ENCODE peak calls at places on chromosomes 1 and 21, in seven cellular contexts. One of them, this sample, is unnamed.

GRCh38 chr1:8004113-8004802 is 21.9 kb downstream of the ERRFI1 start:
- DNase-seq in mucosa of descending colon: no peak
- DNase-seq in sigmoid colon: no peak
- DNase-seq in heart left ventricle: peak; percentile 30
- DNase-seq in Caco-2: no peak
- DNase-seq in fibroblast of lung: peak; percentile 59
- DNase-seq in body of pancreas: peak; percentile 48
- DNase-seq in this sample: no peak

GRCh38 chr1:15429701-15430149 is 8.5 kb upstream of the CTRC start:
- DNase-seq in sigmoid colon: no peak
- DNase-seq in Caco-2: no peak
- DNase-seq in fibroblast of lung: peak; percentile 67
- DNase-seq in body of pancreas: peak; percentile 72
- DNase-seq in mucosa of descending colon: no peak
- DNase-seq in heart left ventricle: no peak
- DNase-seq in this sample: no peak

GRCh38 chr1:85058781-85059180 is 10.5 kb upstream of the MCOLN3 start:
- DNase-seq in Caco-2: no peak
- DNase-seq in fibroblast of lung: no peak
- DNase-seq in sigmoid colon: no peak
- DNase-seq in heart left ventricle: no peak
- DNase-seq in body of pancreas: no peak
- DNase-seq in mucosa of descending colon: no peak
- DNase-seq in this sample: no peak

GRCh38 chr1:201285846-201286245 is 2.5 kb downstream of the PKP1 start:
- DNase-seq in sigmoid colon: peak; percentile 12
- DNase-seq in mucosa of descending colon: no peak
- DNase-seq in fibroblast of lung: no peak
- DNase-seq in body of pancreas: no peak
- DNase-seq in heart left ventricle: no peak
- DNase-seq in Caco-2: no peak
- DNase-seq in this sample: no peak

GRCh38 chr21:46560568-46561447 is 44.1 kb downstream of the S100B start:
- DNase-seq in fibroblast of lung: no peak
- DNase-seq in body of pancreas: no peak
- DNase-seq in Caco-2: no peak
- DNase-seq in heart left ventricle: peak; percentile 25
- DNase-seq in sigmoid colon: no peak
- DNase-seq in mucosa of descending colon: no peak
- DNase-seq in this sample: no peak

GRCh38 chr1:181817091-181817490 is 244.4 kb downstream of the ZNF648 start:
- DNase-seq in body of pancreas: no peak
- DNase-seq in sigmoid colon: no peak
- DNase-seq in Caco-2: no peak
- DNase-seq in fibroblast of lung: no peak
- DNase-seq in heart left ventricle: no peak
- DNase-seq in mucosa of descending colon: no peak
- DNase-seq in this sample: no peak

GRCh38 chr1:192805832-192806323 is 3.0 kb upstream of the RGS2 start:
- DNase-seq in sigmoid colon: no peak
- DNase-seq in fibroblast of lung: peak; percentile 91
- DNase-seq in body of pancreas: no peak
- DNase-seq in mucosa of descending colon: peak; percentile 55
- DNase-seq in Caco-2: peak; percentile 76
- DNase-seq in heart left ventricle: no peak
- DNase-seq in this sample: no peak

GRCh38 chr1:117061986-117062415 is 1.9 kb downstream of the TTF2 start:
- DNase-seq in body of pancreas: no peak
- DNase-seq in sigmoid colon: no peak
- DNase-seq in Caco-2: no peak
- DNase-seq in mucosa of descending colon: no peak
- DNase-seq in fibroblast of lung: peak; percentile 89
- DNase-seq in heart left ventricle: no peak
- DNase-seq in this sample: no peak

GRCh38 chr1:173205146-173206051 is 1.7 kb downstream of the TNFSF4 start:
- DNase-seq in Caco-2: no peak
- DNase-seq in heart left ventricle: no peak
- DNase-seq in body of pancreas: peak; percentile 25
- DNase-seq in fibroblast of lung: peak; percentile 89
- DNase-seq in mucosa of descending colon: no peak
- DNase-seq in sigmoid colon: peak; percentile 79
- DNase-seq in this sample: no peak

GRCh38 chr1:223708001-223708359 is 4.4 kb upstream of the CAPN2 start:
- DNase-seq in fibroblast of lung: no peak
- DNase-seq in sigmoid colon: no peak
- DNase-seq in heart left ventricle: no peak
- DNase-seq in body of pancreas: peak; percentile 27
- DNase-seq in Caco-2: no peak
- DNase-seq in mucosa of descending colon: peak; percentile 32
- DNase-seq in this sample: no peak
- TF ChIP-seq CTCF in fibroblast of lung: peak; percentile 20
- TF ChIP-seq CTCF in sigmoid colon: peak; percentile 18
- TF ChIP-seq CTCF in heart left ventricle: no peak
- TF ChIP-seq CTCF in body of pancreas: no peak
- TF ChIP-seq CTCF in Caco-2: no peak
- TF ChIP-seq CTCF in mucosa of descending colon: no peak
- TF ChIP-seq CTCF in this sample: peak; percentile 1

GRCh38 chr1:37244083-37244480 is 209.8 kb upstream of the GRIK3 start:
- DNase-seq in mucosa of descending colon: no peak
- DNase-seq in body of pancreas: no peak
- DNase-seq in fibroblast of lung: no peak
- DNase-seq in heart left ventricle: no peak
- DNase-seq in sigmoid colon: no peak
- DNase-seq in Caco-2: no peak
- DNase-seq in this sample: no peak
- TF ChIP-seq CTCF in mucosa of descending colon: no peak
- TF ChIP-seq CTCF in body of pancreas: no peak
- TF ChIP-seq CTCF in fibroblast of lung: no peak
- TF ChIP-seq CTCF in heart left ventricle: no peak
- TF ChIP-seq CTCF in sigmoid colon: no peak
- TF ChIP-seq CTCF in Caco-2: no peak
- TF ChIP-seq CTCF in this sample: no peak

GRCh38 chr21:45528981-45529784 is 13.1 kb downstream of the SLC19A1 start:
- DNase-seq in mucosa of descending colon: no peak
- DNase-seq in fibroblast of lung: no peak
- DNase-seq in heart left ventricle: peak; percentile 24
- DNase-seq in sigmoid colon: peak; percentile 52
- DNase-seq in body of pancreas: peak; percentile 5
- DNase-seq in Caco-2: no peak
- DNase-seq in this sample: peak; percentile 71
- TF ChIP-seq CTCF in mucosa of descending colon: no peak
- TF ChIP-seq CTCF in fibroblast of lung: no peak
- TF ChIP-seq CTCF in heart left ventricle: no peak
- TF ChIP-seq CTCF in sigmoid colon: no peak
- TF ChIP-seq CTCF in body of pancreas: no peak
- TF ChIP-seq CTCF in Caco-2: no peak
- TF ChIP-seq CTCF in this sample: no peak

GRCh38 chr1:45687014-45687752 is 798 bp upstream of the TMEM69 start:
- DNase-seq in sigmoid colon: peak; percentile 99
- DNase-seq in fibroblast of lung: peak; percentile 99
- DNase-seq in heart left ventricle: peak; percentile 99
- DNase-seq in mucosa of descending colon: peak; percentile 97
- DNase-seq in Caco-2: peak; percentile 95
- DNase-seq in body of pancreas: peak; percentile 98
- DNase-seq in this sample: peak; percentile 100

GRCh38 chr1:45685308-45686080 is 839 bp downstream of the GPBP1L1 start:
- DNase-seq in body of pancreas: no peak
- DNase-seq in Caco-2: peak; percentile 2
- DNase-seq in fibroblast of lung: no peak
- DNase-seq in sigmoid colon: no peak
- DNase-seq in heart left ventricle: no peak
- DNase-seq in mucosa of descending colon: peak; percentile 54
- DNase-seq in this sample: no peak

GRCh38 chr1:45686081-45687013 is at the start of gene GPBP1L1:
- DNase-seq in Caco-2: peak; percentile 95
- DNase-seq in body of pancreas: peak; percentile 98
- DNase-seq in fibroblast of lung: peak; percentile 94
- DNase-seq in heart left ventricle: peak; percentile 98
- DNase-seq in mucosa of descending colon: peak; percentile 98
- DNase-seq in sigmoid colon: peak; percentile 99
- DNase-seq in this sample: peak; percentile 99

GRCh38 chr1:45684402-45684801 is 1.9 kb downstream of the GPBP1L1 start:
- DNase-seq in fibroblast of lung: no peak
- DNase-seq in Caco-2: no peak
- DNase-seq in heart left ventricle: no peak
- DNase-seq in sigmoid colon: no peak
- DNase-seq in body of pancreas: no peak
- DNase-seq in mucosa of descending colon: no peak
- DNase-seq in this sample: no peak

DNA sequence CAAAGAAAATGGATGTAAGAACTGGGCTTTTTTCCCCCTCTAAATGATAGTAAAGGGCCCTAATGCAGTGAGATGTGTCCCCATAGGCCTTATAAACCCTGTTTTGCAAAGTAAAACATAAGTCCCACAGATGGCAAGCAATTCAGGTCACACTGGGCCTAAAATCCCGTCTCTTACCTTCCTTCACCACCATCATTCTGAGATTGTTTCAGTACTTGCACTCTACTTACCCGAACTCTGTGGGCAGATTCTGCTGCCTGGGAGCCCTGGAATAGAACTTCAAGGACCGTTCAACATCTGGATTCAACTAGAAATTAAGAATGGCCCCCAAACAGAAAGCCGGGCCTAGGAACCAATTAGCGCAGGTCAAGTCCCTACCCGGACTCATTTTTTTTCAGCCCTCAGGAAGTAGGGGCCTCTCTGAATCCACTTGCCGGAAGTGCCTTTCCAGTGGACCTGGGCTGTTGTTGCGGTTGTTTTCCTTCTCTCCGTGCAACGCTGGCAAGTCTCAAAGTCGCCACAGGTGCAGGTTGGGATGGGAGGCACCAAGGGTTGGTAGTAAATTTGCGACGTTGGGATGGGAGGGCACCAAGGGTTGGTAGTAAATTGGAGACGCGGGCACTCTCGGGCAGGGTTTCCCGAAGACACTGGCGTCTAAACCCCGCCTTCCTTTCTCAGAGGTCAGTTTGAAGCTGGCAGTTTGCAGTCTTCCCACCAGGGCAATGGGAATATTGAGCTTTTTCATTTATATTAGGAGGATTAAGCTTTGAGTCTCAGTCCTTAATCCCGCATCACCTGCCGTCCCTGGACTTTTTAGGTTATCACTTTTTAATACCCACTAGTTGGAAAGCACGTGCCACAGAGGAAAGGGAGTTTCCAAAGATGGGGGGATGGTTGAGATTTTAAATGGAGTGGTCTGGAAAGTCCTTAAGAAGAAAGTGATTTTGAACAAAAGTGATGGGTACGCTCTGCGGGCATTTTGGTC is at the start of gene TMEM69:
- DNase-seq in heart left ventricle: peak; percentile 72
- DNase-seq in body of pancreas: peak; percentile 83
- DNase-seq in sigmoid colon: peak; percentile 88
- DNase-seq in fibroblast of lung: peak; percentile 90
- DNase-seq in mucosa of descending colon: peak; percentile 75
- DNase-seq in Caco-2: peak; percentile 82
- DNase-seq in this sample: peak; percentile 84
- TF ChIP-seq CTCF in heart left ventricle: no peak
- TF ChIP-seq CTCF in body of pancreas: no peak
- TF ChIP-seq CTCF in sigmoid colon: peak; percentile 23
- TF ChIP-seq CTCF in fibroblast of lung: peak; percentile 30
- TF ChIP-seq CTCF in mucosa of descending colon: no peak
- TF ChIP-seq CTCF in Caco-2: no peak
- TF ChIP-seq CTCF in this sample: no peak

DNA sequence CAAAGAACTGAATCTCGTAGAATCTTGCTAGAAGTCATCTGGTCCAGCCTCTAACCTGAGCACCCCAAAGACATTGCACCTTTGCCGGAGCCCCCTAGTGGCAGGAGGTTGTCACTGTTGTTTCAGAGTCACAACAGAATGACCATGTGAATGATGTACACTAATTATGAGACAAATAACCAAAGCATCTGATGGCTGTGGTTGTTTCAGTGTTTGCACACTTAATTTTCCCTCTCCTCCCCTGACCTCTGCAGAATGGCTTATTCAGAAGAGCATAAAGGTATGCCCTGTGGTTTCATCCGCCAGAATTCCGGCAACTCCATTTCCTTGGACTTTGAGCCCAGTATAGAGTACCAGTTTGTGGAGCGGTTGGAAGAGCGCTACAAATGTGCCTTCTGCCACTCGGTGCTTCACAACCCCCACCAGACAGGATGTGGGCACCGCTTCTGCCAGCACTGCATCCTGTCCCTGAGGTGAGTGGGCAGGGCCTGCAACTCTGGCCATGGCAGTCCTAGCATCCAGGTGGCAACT is 26.4 kb downstream of the TRAF5 start:
- DNase-seq in Caco-2: peak; percentile 72
- DNase-seq in heart left ventricle: no peak
- DNase-seq in mucosa of descending colon: peak; percentile 80
- DNase-seq in fibroblast of lung: no peak
- DNase-seq in body of pancreas: peak; percentile 40
- DNase-seq in sigmoid colon: no peak
- DNase-seq in this sample: no peak
- TF ChIP-seq CTCF in Caco-2: peak; percentile 83
- TF ChIP-seq CTCF in heart left ventricle: peak; percentile 54
- TF ChIP-seq CTCF in mucosa of descending colon: no peak
- TF ChIP-seq CTCF in fibroblast of lung: peak; percentile 70
- TF ChIP-seq CTCF in body of pancreas: peak; percentile 37
- TF ChIP-seq CTCF in sigmoid colon: peak; percentile 40
- TF ChIP-seq CTCF in this sample: peak; percentile 32

DNA sequence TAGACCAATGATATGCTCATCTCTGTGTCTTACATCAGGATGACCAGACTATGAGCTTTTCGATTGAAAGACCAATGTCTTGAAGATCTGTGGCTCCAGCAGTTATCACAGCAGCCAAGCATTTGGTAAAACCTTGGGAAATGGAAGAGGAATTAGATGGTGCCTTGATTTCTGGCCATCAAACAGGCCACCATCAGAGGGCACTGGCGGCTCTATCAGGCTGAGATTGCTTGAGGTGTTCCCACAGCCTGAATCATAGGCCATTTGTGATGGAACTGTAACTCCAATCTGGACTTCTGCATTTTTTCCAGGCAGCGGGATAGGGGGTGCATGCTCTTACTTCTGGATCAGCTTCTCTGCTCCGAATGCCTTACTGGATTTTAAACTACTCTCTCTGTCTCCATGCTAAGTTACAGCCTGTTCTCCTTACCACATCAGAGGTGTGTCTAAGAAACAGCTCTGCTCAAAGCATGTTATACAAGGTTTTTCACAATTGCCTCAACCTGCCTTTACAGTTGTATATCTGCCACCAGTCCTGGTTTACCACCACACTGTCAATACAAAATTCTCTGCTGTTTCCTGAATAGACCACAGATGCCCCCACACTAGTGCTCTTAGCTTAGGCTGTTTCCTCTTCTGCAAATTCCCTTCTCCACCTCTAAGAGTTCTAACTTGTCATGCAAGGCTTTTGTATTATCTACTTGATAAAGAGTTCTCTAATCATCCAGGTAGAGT is 180.9 kb downstream of the PTGER3 start:
- DNase-seq in sigmoid colon: no peak
- DNase-seq in Caco-2: no peak
- DNase-seq in mucosa of descending colon: no peak
- DNase-seq in fibroblast of lung: no peak
- DNase-seq in body of pancreas: peak; percentile 40
- DNase-seq in heart left ventricle: no peak
- DNase-seq in this sample: no peak
- TF ChIP-seq CTCF in sigmoid colon: no peak
- TF ChIP-seq CTCF in Caco-2: no peak
- TF ChIP-seq CTCF in mucosa of descending colon: no peak
- TF ChIP-seq CTCF in fibroblast of lung: no peak
- TF ChIP-seq CTCF in body of pancreas: no peak
- TF ChIP-seq CTCF in heart left ventricle: no peak
- TF ChIP-seq CTCF in this sample: no peak